ENCODE peak calls at places on chromosome 14, in seven cellular contexts. S, A, U, N, M, Z and V are unnamed samples.
A peak's percentile ranks its signal among the peaks of the same experiment; 100 is the strongest.

GRCh38 chr14:36383674-36384421 is 63.4 kb upstream of the MBIP start:
- DNase-seq in M (no peak), Z (peak; percentile 50), S (no peak), A (peak; percentile 80), N (no peak), U (no peak), V (no peak)

GRCh38 chr14:79278798-79279644 is 932.3 kb downstream of the DIO2 start:
- DNase-seq in N (peak; percentile 59), A (peak; percentile 80), S (peak; percentile 87), U (peak; percentile 83), M (no peak), Z (peak; percentile 86), V (no peak)

GRCh38 chr14:74892745-74893144 is 11.0 kb downstream of the DLST start:
- DNase-seq in U (no peak), N (no peak), A (no peak), S (no peak), M (no peak), Z (no peak), V (no peak)

GRCh38 chr14:60723218-60724079 is 702 bp downstream of the SIX4 start:
- DNase-seq in S (peak; percentile 55), M (peak; percentile 25), N (no peak), Z (no peak), U (peak; percentile 62), A (no peak), V (peak; percentile 46)

GRCh38 chr14:76653875-76654572 is 107.2 kb upstream of the VASH1 start:
- DNase-seq in A (no peak), M (no peak), U (no peak), N (no peak), Z (no peak), S (peak; percentile 2), V (no peak)

GRCh38 chr14:35044939-35045797 is 904 bp upstream of the FAM177A1 start:
- DNase-seq in N (no peak), Z (no peak), A (no peak), S (peak; percentile 86), M (no peak), U (no peak), V (peak; percentile 20)

GRCh38 chr14:33556382-33557121 is 394.3 kb downstream of the EGLN3 start:
- DNase-seq in Z (no peak), S (peak; percentile 89), U (no peak), A (no peak), M (no peak), N (no peak), V (no peak)

GRCh38 chr14:58014778-58015177 is 137.2 kb downstream of the ARMH4 start:
- DNase-seq in S (no peak), A (no peak), U (no peak), M (no peak), N (no peak), Z (no peak), V (no peak)

GRCh38 chr14:43525647-43526046 is 981.4 kb downstream of the FSCB start:
- DNase-seq in S (no peak), M (no peak), N (no peak), Z (no peak), U (no peak), A (no peak), V (no peak)

GRCh38 chr14:71320734-71321555 is 413.7 kb downstream of the PCNX1 start:
- DNase-seq in S (peak; percentile 65), M (peak; percentile 60), Z (peak; percentile 51), U (peak; percentile 63), A (peak; percentile 84), N (no peak), V (peak; percentile 85)

GRCh38 chr14:100747021-100747586 is 20.4 kb downstream of the DLK1 start:
- DNase-seq in A (no peak), Z (no peak), N (peak; percentile 98), U (peak; percentile 95), S (peak; percentile 99), M (no peak), V (no peak)

GRCh38 chr14:103858063-103858820 is 10.9 kb upstream of the PPP1R13B start:
- DNase-seq in A (no peak), Z (no peak), N (no peak), M (no peak), U (no peak), S (no peak), V (no peak)

GRCh38 chr14:106872619-106873446 is 1346.5 kb downstream of the TMEM121 start:
- DNase-seq in Z (peak; percentile 64), S (no peak), M (peak; percentile 77), U (no peak), A (peak; percentile 82), N (no peak), V (peak; percentile 40)

GRCh38 chr14:102046337-102047278 is 40.2 kb downstream of the HSP90AA1 start:
- DNase-seq in U (peak; percentile 76), M (peak; percentile 12), S (peak; percentile 42), Z (peak; percentile 90), A (peak; percentile 88), N (no peak), V (peak; percentile 82)

GRCh38 chr14:102948698-102949061 is 26.2 kb downstream of the AMN start:
- DNase-seq in A (no peak), Z (no peak), M (no peak), U (no peak), N (no peak), S (no peak), V (no peak)